ENCODE peak calls at places on chromosomes 11 and 22, in seven cellular contexts. Q, Z, Y, X, N, J and R are unnamed samples.

GRCh38 chr11:66393954-66394353 is 22.4 kb upstream of the SLC29A2 start:
- DNase-seq in Q (no peak), Z (no peak), Y (no peak), X (no peak), N (no peak), J (no peak), R (no peak)

GRCh38 chr11:16001899-16002426 is 354.4 kb downstream of the SOX6 start:
- DNase-seq in Q (no peak), Z (no peak), Y (no peak), X (no peak), N (peak; percentile 10), J (peak; percentile 85), R (no peak)

GRCh38 chr22:20211997-20212753 is 55.9 kb downstream of the RTN4R start:
- DNase-seq in Q (peak; percentile 77), Z (no peak), Y (peak; percentile 87), X (peak; percentile 16), N (peak; percentile 56), J (no peak), R (no peak)

GRCh38 chr11:2770556-2771301 is 70.9 kb upstream of the KCNQ1OT1 start:
- DNase-seq in Q (no peak), Z (no peak), Y (peak; percentile 23), X (no peak), N (no peak), J (no peak), R (peak; percentile 63)

GRCh38 chr22:20084547-20085413 is 4.7 kb downstream of the DGCR8 start:
- DNase-seq in Q (no peak), Z (no peak), Y (peak; percentile 29), X (peak; percentile 66), N (no peak), J (no peak), R (no peak)

GRCh38 chr22:42388130-42388797 is 43.9 kb downstream of the NFAM1 start:
- DNase-seq in Q (no peak), Z (no peak), Y (no peak), X (no peak), N (no peak), J (no peak), R (no peak)

GRCh38 chr11:16286095-16286494 is 70.3 kb downstream of the SOX6 start:
- DNase-seq in Q (no peak), Z (no peak), Y (no peak), X (no peak), N (no peak), J (no peak), R (no peak)

GRCh38 chr11:68042219-68043028 is 3.6 kb downstream of the TCIRG1 start:
- DNase-seq in Q (no peak), Z (no peak), Y (peak; percentile 24), X (no peak), N (no peak), J (no peak), R (no peak)

GRCh38 chr22:21055564-21055834 is 9.8 kb downstream of the LRRC74B start:
- DNase-seq in Q (no peak), Z (no peak), Y (peak; percentile 11), X (no peak), N (no peak), J (no peak), R (no peak)

GRCh38 chr11:45664376-45665205 is 831 bp downstream of the CHST1 start:
- DNase-seq in Q (no peak), Z (no peak), Y (no peak), X (no peak), N (no peak), J (no peak), R (no peak)

GRCh38 chr22:46854125-46854870 is 91.8 kb downstream of the TBC1D22A start:
- DNase-seq in Q (no peak), Z (no peak), Y (peak; percentile 64), X (peak; percentile 38), N (no peak), J (no peak), R (no peak)

GRCh38 chr11:85810521-85810870 is 445 bp downstream of the SYTL2 start:
- DNase-seq in Q (no peak), Z (no peak), Y (no peak), X (no peak), N (no peak), J (no peak), R (no peak)

GRCh38 chr11:75174781-75175370 is 24.0 kb downstream of the SLCO2B1 start:
- DNase-seq in Q (peak; percentile 46), Z (no peak), Y (peak; percentile 58), X (peak; percentile 39), N (no peak), J (no peak), R (no peak)

GRCh38 chr11:67287355-67288197 is 1.5 kb upstream of the ANKRD13D start:
- DNase-seq in Q (no peak), Z (no peak), Y (peak; percentile 25), X (no peak), N (no peak), J (no peak), R (no peak)

GRCh38 chr22:21945453-21946261 is 7.0 kb downstream of the PPM1F start:
- DNase-seq in Q (no peak), Z (no peak), Y (no peak), X (no peak), N (no peak), J (no peak), R (no peak)

GRCh38 chr11:27055065-27055682 is 14.6 kb downstream of the BBOX1 start:
- DNase-seq in Q (no peak), Z (no peak), Y (no peak), X (no peak), N (no peak), J (no peak), R (no peak)

GRCh38 chr22:27704581-27704980 is 97.0 kb downstream of the MN1 start:
- DNase-seq in Q (no peak), Z (no peak), Y (no peak), X (no peak), N (no peak), J (no peak), R (no peak)

GRCh38 chr22:30116362-30117117 is 36.3 kb downstream of the HORMAD2 start:
- DNase-seq in Q (no peak), Z (no peak), Y (no peak), X (no peak), N (no peak), J (peak; percentile 11), R (no peak)

GRCh38 chr11:75499423-75500305 is 26.1 kb downstream of the GDPD5 start:
- DNase-seq in Q (no peak), Z (no peak), Y (peak; percentile 34), X (peak; percentile 81), N (no peak), J (peak; percentile 86), R (no peak)

GRCh38 chr11:121792185-121792584 is 323.8 kb downstream of the BLID start:
- DNase-seq in Q (no peak), Z (no peak), Y (no peak), X (no peak), N (no peak), J (no peak), R (no peak)

GRCh38 chr22:45598596-45599217 is 72.9 kb upstream of the ATXN10 start:
- DNase-seq in Q (no peak), Z (no peak), Y (peak; percentile 9), X (no peak), N (no peak), J (no peak), R (no peak)

GRCh38 chr22:33519140-33519973 is 400.9 kb downstream of the LARGE1 start:
- DNase-seq in Q (no peak), Z (no peak), Y (peak; percentile 34), X (no peak), N (no peak), J (no peak), R (no peak)

GRCh38 chr11:64757549-64758329 is 2.0 kb downstream of the PYGM start:
- DNase-seq in Q (no peak), Z (no peak), Y (peak; percentile 24), X (peak; percentile 14), N (no peak), J (no peak), R (peak; percentile 71)

GRCh38 chr11:392102-392777 is 1.8 kb upstream of the PKP3 start:
- DNase-seq in Q (no peak), Z (no peak), Y (no peak), X (no peak), N (no peak), J (no peak), R (no peak)
- H3K4me3 ChIP-seq in Q (no peak overlapping the region), Z (no peak overlapping the region), Y (no peak overlapping the region), X (no peak overlapping the region), N (no peak overlapping the region), J (no peak overlapping the region), R (no peak overlapping the region)

GRCh38 chr11:72712168-72712721 is 38.0 kb upstream of the PDE2A start:
- DNase-seq in Q (peak; percentile 62), Z (no peak), Y (peak; percentile 74), X (peak; percentile 62), N (no peak), J (no peak), R (no peak)
- H3K4me3 ChIP-seq in Q (no peak overlapping the region), Z (no peak overlapping the region), Y (peak overlapping the region; percentile 10), X (no peak overlapping the region), N (no peak overlapping the region), J (no peak overlapping the region), R (no peak overlapping the region)

GRCh38 chr11:32196137-32196536 is 105.3 kb downstream of the RCN1 start:
- DNase-seq in Q (no peak), Z (no peak), Y (no peak), X (no peak), N (no peak), J (no peak), R (no peak)

GRCh38 chr11:32200448-32200847 is 109.6 kb downstream of the RCN1 start:
- DNase-seq in Q (no peak), Z (no peak), Y (no peak), X (no peak), N (no peak), J (no peak), R (peak; percentile 65)

DNA sequence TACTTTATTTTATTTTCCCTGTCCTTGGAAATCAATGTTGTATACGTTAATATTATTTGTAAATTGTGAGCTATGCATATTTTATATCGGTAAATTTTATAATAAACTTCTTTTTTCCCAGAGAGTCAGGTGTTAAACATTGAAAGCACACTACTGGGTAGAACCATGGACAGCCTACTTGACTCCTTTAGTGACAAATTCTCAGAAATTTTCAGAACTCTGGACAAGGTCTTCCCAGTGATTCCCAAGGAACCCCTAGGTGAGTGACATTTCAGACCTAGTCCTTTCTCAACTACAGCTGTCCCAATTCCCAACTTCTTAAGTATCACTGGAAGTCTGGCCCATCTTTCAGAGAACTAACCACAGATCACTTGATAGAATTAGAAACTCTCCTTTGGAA is 107.2 kb downstream of the RCN1 start:
- DNase-seq in Q (no peak), Z (no peak), Y (no peak), X (no peak), N (no peak), J (no peak), R (no peak)
- H3K4me3 ChIP-seq in Q (no peak overlapping the region), Z (no peak overlapping the region), Y (no peak overlapping the region), X (no peak overlapping the region), N (no peak overlapping the region), J (no peak overlapping the region), R (no peak overlapping the region)

DNA sequence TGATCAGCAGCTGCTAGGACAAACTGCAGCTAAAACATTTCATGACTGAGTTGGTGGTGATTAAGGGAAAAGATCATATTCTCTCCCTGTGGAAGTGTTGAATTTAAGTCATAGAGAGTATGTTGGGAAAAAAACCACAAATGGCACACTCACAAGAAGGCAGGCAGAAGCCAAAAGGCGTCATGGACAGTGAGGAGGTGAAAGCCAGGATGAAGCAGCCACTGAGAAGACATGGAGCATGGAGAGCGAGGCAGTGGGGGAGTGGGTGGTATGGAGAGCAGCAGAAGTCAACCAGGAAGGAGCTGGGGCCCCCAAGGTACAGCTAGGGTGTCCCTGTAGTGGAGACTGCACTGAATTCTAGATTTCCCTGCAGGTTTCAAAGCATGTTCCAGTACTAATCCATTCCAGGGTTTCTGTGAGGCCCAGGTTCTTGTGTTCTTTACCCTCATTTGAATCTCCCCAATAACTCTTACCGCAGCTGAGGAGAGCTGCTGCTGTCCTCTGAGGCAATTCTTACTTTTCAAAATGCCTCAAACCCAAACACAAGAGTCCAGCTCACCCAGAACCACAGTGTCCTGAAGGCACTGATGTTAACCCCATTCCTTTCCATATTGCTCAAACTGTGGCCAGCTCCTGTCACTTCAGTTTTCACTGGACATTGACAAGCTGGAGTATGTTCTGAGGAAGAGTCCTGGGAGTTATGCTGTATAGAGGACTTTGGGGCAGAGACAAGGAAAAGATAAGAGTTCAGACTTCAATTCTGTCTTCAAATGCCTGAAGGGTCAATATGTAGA is 191.8 kb upstream of the E2F8 start:
- DNase-seq in Q (no peak), Z (no peak), Y (no peak), X (no peak), N (no peak), J (peak; percentile 77), R (no peak)
- H3K4me3 ChIP-seq in Q (no peak overlapping the region), Z (no peak overlapping the region), Y (no peak overlapping the region), X (no peak overlapping the region), N (no peak overlapping the region), J (peak overlapping the region; percentile 14), R (no peak overlapping the region)